ENCODE peak calls at places on chromosome 4, in six cellular contexts. R is psoas muscle; V is A549; O is CD4-positive, CD25-positive, alpha-beta regulatory T cell; P is CD4-positive, alpha-beta T cell; Z is spleen. C is an unnamed sample.

GRCh38 chr4:121324331-121324730 is 56.5 kb downstream of the QRFPR start:
- DNase-seq in R (no peak), V (no peak), O (no peak), P (no peak), Z (no peak), C (no peak)

GRCh38 chr4:4995103-4995761 is 24.0 kb downstream of the CYTL1 start:
- DNase-seq in R (peak), V (peak), O (peak), P (peak), Z (peak), C (no peak)

GRCh38 chr4:126213996-126214395 is 899.2 kb downstream of the FAT4 start:
- DNase-seq in R (no peak), V (no peak), O (no peak), P (no peak), Z (no peak), C (no peak)

GRCh38 chr4:188107931-188108843 is 1.2 kb downstream of the TRIML2 start:
- DNase-seq in R (no peak), V (peak), O (no peak), P (no peak), Z (no peak), C (no peak)

GRCh38 chr4:183504930-183505555 is at the start of gene ING2:
- DNase-seq in R (no peak), V (peak), O (no peak), P (no peak), Z (no peak), C (peak)

GRCh38 chr4:8308856-8309771 is 39.6 kb downstream of the HTRA3 start:
- DNase-seq in R (peak), V (no peak), O (no peak), P (no peak), Z (peak), C (no peak)

GRCh38 chr4:113496698-113497097 is 264.8 kb downstream of the CAMK2D start:
- DNase-seq in R (no peak), V (no peak), O (no peak), P (no peak), Z (no peak), C (no peak)

GRCh38 chr4:1400191-1400805 is 5.9 kb downstream of the NKX1-1 start:
- DNase-seq in R (no peak), V (no peak), O (no peak), P (no peak), Z (no peak), C (no peak)

GRCh38 chr4:173057442-173057841 is 111.2 kb upstream of the GALNT7 start:
- DNase-seq in R (no peak), V (no peak), O (no peak), P (no peak), Z (no peak), C (no peak)

GRCh38 chr4:99628040-99628439 is 29.6 kb downstream of the C4orf54 start:
- DNase-seq in R (no peak), V (no peak), O (no peak), P (no peak), Z (no peak), C (no peak)

GRCh38 chr4:99633772-99634171 is 23.9 kb downstream of the C4orf54 start:
- DNase-seq in R (no peak), V (no peak), O (no peak), P (no peak), Z (no peak), C (no peak)

GRCh38 chr4:99630857-99631256 is 26.8 kb downstream of the C4orf54 start:
- DNase-seq in R (no peak), V (no peak), O (no peak), P (no peak), Z (no peak), C (no peak)

GRCh38 chr4:99625369-99625768 is 32.3 kb downstream of the C4orf54 start:
- DNase-seq in R (no peak), V (no peak), O (no peak), P (no peak), Z (no peak), C (no peak)

DNA sequence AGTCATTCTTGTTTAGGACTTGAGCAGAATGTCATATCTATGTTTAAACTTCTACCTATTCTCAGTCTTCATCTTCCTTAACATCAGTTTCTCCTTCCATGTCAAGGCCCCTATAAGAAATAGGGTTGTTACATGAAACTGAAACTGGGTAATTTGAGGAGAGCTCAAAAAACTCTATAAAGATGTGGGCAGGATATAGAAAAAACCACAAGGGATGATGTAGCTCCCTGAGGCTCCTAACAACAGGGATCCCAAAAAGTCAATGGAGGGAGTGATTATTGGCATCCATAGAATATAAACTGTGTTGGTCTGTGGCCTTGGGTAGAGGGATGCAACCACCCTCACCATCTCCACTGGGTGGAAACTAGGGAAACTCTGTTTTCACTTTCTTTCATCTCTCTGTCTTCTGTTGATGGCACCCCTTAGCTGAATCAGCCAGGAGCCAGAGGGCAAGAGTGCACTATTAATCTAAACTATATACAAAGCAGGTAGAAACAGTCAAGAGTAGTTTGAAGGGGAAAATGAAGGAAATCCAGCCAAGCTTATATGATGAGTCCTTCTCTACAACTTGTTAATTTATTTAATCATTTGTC is 27.6 kb downstream of the C4orf54 start:
- DNase-seq in R (no peak), V (no peak), O (no peak), P (no peak), Z (no peak), C (no peak)
- H3K27ac ChIP-seq in R (peak), V (no peak), O (no peak), P (no peak), Z (no peak), C (no peak)

GRCh38 chr4:85792576-85792975 is 317.6 kb downstream of the ARHGAP24 start:
- DNase-seq in R (no peak), V (no peak), O (no peak), P (no peak), Z (no peak), C (no peak)
- H3K27ac ChIP-seq in R (no peak), V (no peak), O (no peak), P (no peak), Z (peak), C (no peak)

DNA sequence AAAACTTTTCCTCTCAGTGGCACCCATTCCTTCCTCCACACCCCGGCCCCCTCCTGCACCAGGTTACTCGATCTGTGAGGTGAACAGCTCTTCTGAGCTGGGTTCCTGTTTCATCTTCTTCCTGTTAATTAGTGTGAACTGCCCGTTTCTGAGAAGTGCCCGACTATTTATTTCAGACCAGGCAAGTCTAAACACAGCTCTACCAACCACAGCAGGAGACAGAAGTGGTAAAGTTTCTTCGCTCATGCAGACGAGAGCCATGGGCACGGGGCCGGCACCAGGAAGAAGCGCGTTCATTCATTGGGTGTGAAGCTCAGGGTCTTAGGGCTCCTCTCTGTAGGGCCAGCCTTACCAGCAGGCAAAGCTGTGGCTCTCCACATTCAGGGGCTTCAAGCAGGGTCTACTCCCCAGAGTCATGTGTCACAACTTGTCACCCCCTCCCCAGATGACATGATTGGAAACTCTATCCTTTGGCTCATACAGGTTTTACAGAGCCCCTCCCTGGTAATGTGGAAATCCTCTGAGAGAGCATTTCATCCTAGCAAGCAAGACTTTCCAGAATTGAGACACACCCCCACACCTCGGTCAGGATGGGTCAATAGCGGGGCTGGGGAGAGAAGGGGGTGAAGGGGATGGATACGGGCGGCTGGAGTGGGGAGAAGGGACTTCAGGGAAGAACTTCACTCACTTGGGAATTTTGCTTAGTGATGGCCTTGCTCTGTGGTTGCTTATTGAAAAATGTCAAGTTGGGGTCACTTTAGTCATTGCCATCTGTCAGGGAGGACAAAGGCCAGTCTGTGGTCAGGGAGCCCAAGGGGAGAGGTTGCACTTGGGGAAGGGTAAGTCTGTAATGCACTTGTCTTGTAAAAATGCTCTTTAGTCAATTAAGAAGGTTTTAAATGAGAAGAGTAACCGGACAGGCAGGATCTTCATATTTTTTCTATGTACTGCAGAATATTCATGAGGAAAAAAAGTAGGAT is 121.6 kb upstream of the TRIM2 start:
- DNase-seq in R (no peak), V (no peak), O (peak), P (no peak), Z (no peak), C (no peak)
- H3K27ac ChIP-seq in R (no peak), V (peak), O (no peak), P (no peak), Z (no peak), C (peak)

DNA sequence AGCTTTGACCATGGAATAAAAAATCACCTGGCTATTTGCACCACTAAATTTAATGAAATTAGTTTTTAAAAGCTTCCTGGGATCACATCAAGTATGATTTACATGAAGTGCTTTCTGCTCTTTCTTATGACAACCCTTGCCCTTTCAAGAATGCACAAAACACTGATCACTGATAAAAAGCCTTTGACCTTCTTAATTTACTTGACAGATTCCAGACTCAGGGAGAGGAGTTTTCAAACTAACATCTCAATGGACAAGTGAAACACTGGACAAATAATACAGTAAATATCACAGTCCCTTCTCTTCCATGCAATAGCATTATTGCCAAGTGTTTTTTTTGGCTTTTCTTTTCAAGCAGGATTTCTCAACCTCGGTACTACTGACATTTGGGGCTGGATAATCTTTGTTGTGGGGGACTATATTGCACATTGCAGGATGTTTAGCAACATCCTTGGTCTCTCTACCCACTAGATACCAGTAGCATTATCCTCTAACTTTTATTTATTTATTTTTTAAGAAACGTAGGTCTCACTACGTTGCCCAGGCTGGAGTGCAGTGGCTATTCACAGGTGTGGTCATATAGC is 86.3 kb downstream of the ZNF827 start:
- DNase-seq in R (no peak), V (no peak), O (no peak), P (no peak), Z (no peak), C (no peak)
- H3K27ac ChIP-seq in R (no peak), V (no peak), O (no peak), P (no peak), Z (no peak), C (no peak)

C was measured in esophagus squamous epithelium.